ENCODE peak calls at places on chromosomes 6 and 20, in eight cellular contexts. S, P, M, R, V, X, W and Y are unnamed samples.

GRCh38 chr6:41651246-41651961 is 13.1 kb downstream of the MDFI start:
- DNase-seq in X (no peak), S (no peak), R (no peak), M (no peak), W (no peak), P (no peak), V (no peak), Y (no peak)

GRCh38 chr6:6177754-6178153 is 142.7 kb downstream of the F13A1 start:
- DNase-seq in S (no peak), V (no peak), M (no peak), R (no peak), W (no peak), P (no peak), X (no peak), Y (no peak)

GRCh38 chr20:46243707-46244628 is 64.3 kb downstream of the CDH22 start:
- DNase-seq in R (no peak), S (peak), V (no peak), W (no peak), P (no peak), M (no peak), X (peak), Y (no peak)

GRCh38 chr20:58973866-58974265 is 7.2 kb upstream of the NELFCD start:
- DNase-seq in W (no peak), P (no peak), R (no peak), X (no peak), M (no peak), S (no peak), V (no peak), Y (no peak)

GRCh38 chr6:31610891-31611425 is 4.1 kb upstream of the AIF1 start:
- DNase-seq in W (no peak), V (no peak), R (no peak), M (no peak), S (no peak), P (no peak), X (no peak), Y (no peak)

GRCh38 chr6:34953084-34954025 is 64.3 kb downstream of the ANKS1A start:
- DNase-seq in V (no peak), W (peak), R (peak), S (peak), X (peak), M (no peak), P (no peak), Y (no peak)

GRCh38 chr20:57742506-57743180 is 32.8 kb upstream of the PMEPA1 start:
- DNase-seq in P (no peak), X (no peak), V (no peak), R (no peak), W (no peak), S (no peak), M (no peak), Y (no peak)

GRCh38 chr6:135520781-135521180 is 23.2 kb upstream of the AHI1 start:
- DNase-seq in M (no peak), P (no peak), X (no peak), S (no peak), V (no peak), R (no peak), W (no peak), Y (no peak)